ENCODE peak calls at places on chromosomes 11 and 22, in five cellular contexts. One of them, this sample, is unnamed.

GRCh38 chr11:125429174-125429707 is 66.8 kb downstream of the FEZ1 start:
- DNase-seq in psoas muscle: peak
- DNase-seq in endothelial cell of umbilical vein: peak
- DNase-seq in lower lobe of right lung: peak
- DNase-seq in upper lobe of left lung: no peak
- DNase-seq in this sample: no peak

GRCh38 chr22:31968022-31968421 is 23.7 kb downstream of the YWHAH start:
- DNase-seq in psoas muscle: no peak
- DNase-seq in endothelial cell of umbilical vein: no peak
- DNase-seq in lower lobe of right lung: no peak
- DNase-seq in upper lobe of left lung: no peak
- DNase-seq in this sample: no peak

GRCh38 chr11:118176400-118177134 is at the start of gene SCN2B:
- DNase-seq in psoas muscle: no peak
- DNase-seq in endothelial cell of umbilical vein: no peak
- DNase-seq in lower lobe of right lung: no peak
- DNase-seq in upper lobe of left lung: no peak
- DNase-seq in this sample: no peak

GRCh38 chr11:61814242-61814957 is 2.4 kb downstream of the FADS1 start:
- DNase-seq in psoas muscle: peak
- DNase-seq in endothelial cell of umbilical vein: no peak
- DNase-seq in lower lobe of right lung: no peak
- DNase-seq in upper lobe of left lung: peak
- DNase-seq in this sample: peak

GRCh38 chr11:9210224-9210921 is 54.8 kb downstream of the DENND5A start:
- DNase-seq in psoas muscle: no peak
- DNase-seq in endothelial cell of umbilical vein: no peak
- DNase-seq in lower lobe of right lung: no peak
- DNase-seq in upper lobe of left lung: no peak
- DNase-seq in this sample: no peak

GRCh38 chr11:28298209-28298608 is 190.0 kb downstream of the METTL15 start:
- DNase-seq in psoas muscle: no peak
- DNase-seq in endothelial cell of umbilical vein: no peak
- DNase-seq in lower lobe of right lung: no peak
- DNase-seq in upper lobe of left lung: no peak
- DNase-seq in this sample: no peak

GRCh38 chr11:124069429-124070401 is 28.6 kb upstream of the OR10G7 start:
- DNase-seq in psoas muscle: peak
- DNase-seq in endothelial cell of umbilical vein: peak
- DNase-seq in lower lobe of right lung: peak
- DNase-seq in upper lobe of left lung: peak
- DNase-seq in this sample: peak

GRCh38 chr11:1568451-1568911 is 3.6 kb downstream of the DUSP8 start:
- DNase-seq in psoas muscle: no peak
- DNase-seq in endothelial cell of umbilical vein: no peak
- DNase-seq in lower lobe of right lung: no peak
- DNase-seq in upper lobe of left lung: no peak
- DNase-seq in this sample: no peak

GRCh38 chr11:96314326-96315050 is 28.5 kb downstream of the MAML2 start:
- DNase-seq in psoas muscle: no peak
- DNase-seq in endothelial cell of umbilical vein: peak
- DNase-seq in lower lobe of right lung: peak
- DNase-seq in upper lobe of left lung: no peak
- DNase-seq in this sample: no peak

GRCh38 chr11:121625784-121626506 is 173.2 kb upstream of the SORL1-AS1 start:
- DNase-seq in psoas muscle: no peak
- DNase-seq in endothelial cell of umbilical vein: no peak
- DNase-seq in lower lobe of right lung: no peak
- DNase-seq in upper lobe of left lung: peak
- DNase-seq in this sample: peak

GRCh38 chr11:66878554-66878953 is 21.7 kb downstream of the LRFN4 start:
- DNase-seq in psoas muscle: no peak
- DNase-seq in endothelial cell of umbilical vein: no peak
- DNase-seq in lower lobe of right lung: no peak
- DNase-seq in upper lobe of left lung: no peak
- DNase-seq in this sample: no peak

GRCh38 chr11:41189711-41190477 is 269.6 kb downstream of the LRRC4C start:
- DNase-seq in psoas muscle: no peak
- DNase-seq in endothelial cell of umbilical vein: no peak
- DNase-seq in lower lobe of right lung: no peak
- DNase-seq in upper lobe of left lung: no peak
- DNase-seq in this sample: no peak

GRCh38 chr11:131928992-131929391 is 558.6 kb downstream of the NTM start:
- DNase-seq in psoas muscle: no peak
- DNase-seq in endothelial cell of umbilical vein: no peak
- DNase-seq in lower lobe of right lung: peak
- DNase-seq in upper lobe of left lung: peak
- DNase-seq in this sample: no peak

GRCh38 chr22:35777335-35777975 is 59.8 kb downstream of the APOL5 start:
- DNase-seq in psoas muscle: no peak
- DNase-seq in endothelial cell of umbilical vein: peak
- DNase-seq in lower lobe of right lung: no peak
- DNase-seq in upper lobe of left lung: no peak
- DNase-seq in this sample: no peak

GRCh38 chr11:79520086-79520485 is 79.3 kb upstream of the TENM4 start:
- DNase-seq in psoas muscle: no peak
- DNase-seq in endothelial cell of umbilical vein: no peak
- DNase-seq in lower lobe of right lung: no peak
- DNase-seq in upper lobe of left lung: no peak
- DNase-seq in this sample: no peak

GRCh38 chr22:46734830-46735453 is 3.1 kb downstream of the CERK start:
- DNase-seq in psoas muscle: no peak
- DNase-seq in endothelial cell of umbilical vein: peak
- DNase-seq in lower lobe of right lung: peak
- DNase-seq in upper lobe of left lung: peak
- DNase-seq in this sample: no peak

GRCh38 chr11:119773016-119773415 is 44.0 kb upstream of the NECTIN1 start:
- DNase-seq in psoas muscle: no peak
- DNase-seq in endothelial cell of umbilical vein: no peak
- DNase-seq in lower lobe of right lung: no peak
- DNase-seq in upper lobe of left lung: no peak
- DNase-seq in this sample: no peak

GRCh38 chr11:119172513-119172912 is 4.0 kb downstream of the NLRX1 start:
- DNase-seq in psoas muscle: no peak
- DNase-seq in endothelial cell of umbilical vein: no peak
- DNase-seq in lower lobe of right lung: no peak
- DNase-seq in upper lobe of left lung: no peak
- DNase-seq in this sample: no peak

GRCh38 chr22:20606041-20606783 is 98.8 kb downstream of the MED15 start:
- DNase-seq in psoas muscle: no peak
- DNase-seq in endothelial cell of umbilical vein: peak
- DNase-seq in lower lobe of right lung: peak
- DNase-seq in upper lobe of left lung: peak
- DNase-seq in this sample: no peak

GRCh38 chr11:71565263-71565662 is at the start of gene KRTAP5-10:
- DNase-seq in psoas muscle: no peak
- DNase-seq in endothelial cell of umbilical vein: no peak
- DNase-seq in lower lobe of right lung: no peak
- DNase-seq in upper lobe of left lung: no peak
- DNase-seq in this sample: no peak

GRCh38 chr11:129728571-129728970 is 87.1 kb upstream of the TMEM45B start:
- DNase-seq in psoas muscle: no peak
- DNase-seq in endothelial cell of umbilical vein: no peak
- DNase-seq in lower lobe of right lung: no peak
- DNase-seq in upper lobe of left lung: no peak
- DNase-seq in this sample: peak

GRCh38 chr11:24198458-24198857 is 298.4 kb upstream of the LUZP2 start:
- DNase-seq in psoas muscle: no peak
- DNase-seq in endothelial cell of umbilical vein: peak
- DNase-seq in lower lobe of right lung: no peak
- DNase-seq in upper lobe of left lung: no peak
- DNase-seq in this sample: no peak

GRCh38 chr11:2550606-2550970 is 105.8 kb downstream of the KCNQ1 start:
- DNase-seq in psoas muscle: no peak
- DNase-seq in endothelial cell of umbilical vein: no peak
- DNase-seq in lower lobe of right lung: peak
- DNase-seq in upper lobe of left lung: no peak
- DNase-seq in this sample: no peak

GRCh38 chr11:76644591-76644990 is 26.0 kb downstream of the LRRC32 start:
- DNase-seq in psoas muscle: no peak
- DNase-seq in endothelial cell of umbilical vein: no peak
- DNase-seq in lower lobe of right lung: no peak
- DNase-seq in upper lobe of left lung: no peak
- DNase-seq in this sample: no peak

GRCh38 chr11:130165601-130166456 is 6.2 kb downstream of the ST14 start:
- DNase-seq in psoas muscle: no peak
- DNase-seq in endothelial cell of umbilical vein: no peak
- DNase-seq in lower lobe of right lung: no peak
- DNase-seq in upper lobe of left lung: peak
- DNase-seq in this sample: peak

GRCh38 chr11:57639321-57640067 is 10.2 kb downstream of the YPEL4 start:
- DNase-seq in psoas muscle: no peak
- DNase-seq in endothelial cell of umbilical vein: peak
- DNase-seq in lower lobe of right lung: no peak
- DNase-seq in upper lobe of left lung: no peak
- DNase-seq in this sample: no peak

GRCh38 chr11:130403301-130403804 is 25.1 kb downstream of the ADAMTS8 start:
- DNase-seq in psoas muscle: peak
- DNase-seq in endothelial cell of umbilical vein: no peak
- DNase-seq in lower lobe of right lung: no peak
- DNase-seq in upper lobe of left lung: peak
- DNase-seq in this sample: no peak

GRCh38 chr11:119206512-119207299 is 567 bp downstream of the CBL start:
- DNase-seq in psoas muscle: peak
- DNase-seq in endothelial cell of umbilical vein: no peak
- DNase-seq in lower lobe of right lung: peak
- DNase-seq in upper lobe of left lung: peak
- DNase-seq in this sample: peak

GRCh38 chr11:9642894-9643293 is 21.0 kb upstream of the SWAP70 start:
- DNase-seq in psoas muscle: no peak
- DNase-seq in endothelial cell of umbilical vein: no peak
- DNase-seq in lower lobe of right lung: no peak
- DNase-seq in upper lobe of left lung: peak
- DNase-seq in this sample: no peak

GRCh38 chr11:62171261-62171723 is 18.7 kb upstream of the SCGB1D1 start:
- DNase-seq in psoas muscle: peak
- DNase-seq in endothelial cell of umbilical vein: peak
- DNase-seq in lower lobe of right lung: peak
- DNase-seq in upper lobe of left lung: peak
- DNase-seq in this sample: peak

GRCh38 chr22:50473088-50473487 is 1.7 kb downstream of the SBF1 start:
- DNase-seq in psoas muscle: no peak
- DNase-seq in endothelial cell of umbilical vein: no peak
- DNase-seq in lower lobe of right lung: no peak
- DNase-seq in upper lobe of left lung: no peak
- DNase-seq in this sample: no peak

GRCh38 chr11:125062931-125063428 is at the start of gene SLC37A2:
- DNase-seq in psoas muscle: peak
- DNase-seq in endothelial cell of umbilical vein: peak
- DNase-seq in lower lobe of right lung: peak
- DNase-seq in upper lobe of left lung: peak
- DNase-seq in this sample: peak

GRCh38 chr11:134861490-134862107 is 449.6 kb upstream of the B3GAT1 start:
- DNase-seq in psoas muscle: no peak
- DNase-seq in endothelial cell of umbilical vein: no peak
- DNase-seq in lower lobe of right lung: no peak
- DNase-seq in upper lobe of left lung: no peak
- DNase-seq in this sample: no peak
- TF ChIP-seq CTCF in psoas muscle: no peak
- TF ChIP-seq CTCF in endothelial cell of umbilical vein: no peak
- TF ChIP-seq CTCF in lower lobe of right lung: no peak
- TF ChIP-seq CTCF in upper lobe of left lung: no peak
- TF ChIP-seq CTCF in this sample: no peak

DNA sequence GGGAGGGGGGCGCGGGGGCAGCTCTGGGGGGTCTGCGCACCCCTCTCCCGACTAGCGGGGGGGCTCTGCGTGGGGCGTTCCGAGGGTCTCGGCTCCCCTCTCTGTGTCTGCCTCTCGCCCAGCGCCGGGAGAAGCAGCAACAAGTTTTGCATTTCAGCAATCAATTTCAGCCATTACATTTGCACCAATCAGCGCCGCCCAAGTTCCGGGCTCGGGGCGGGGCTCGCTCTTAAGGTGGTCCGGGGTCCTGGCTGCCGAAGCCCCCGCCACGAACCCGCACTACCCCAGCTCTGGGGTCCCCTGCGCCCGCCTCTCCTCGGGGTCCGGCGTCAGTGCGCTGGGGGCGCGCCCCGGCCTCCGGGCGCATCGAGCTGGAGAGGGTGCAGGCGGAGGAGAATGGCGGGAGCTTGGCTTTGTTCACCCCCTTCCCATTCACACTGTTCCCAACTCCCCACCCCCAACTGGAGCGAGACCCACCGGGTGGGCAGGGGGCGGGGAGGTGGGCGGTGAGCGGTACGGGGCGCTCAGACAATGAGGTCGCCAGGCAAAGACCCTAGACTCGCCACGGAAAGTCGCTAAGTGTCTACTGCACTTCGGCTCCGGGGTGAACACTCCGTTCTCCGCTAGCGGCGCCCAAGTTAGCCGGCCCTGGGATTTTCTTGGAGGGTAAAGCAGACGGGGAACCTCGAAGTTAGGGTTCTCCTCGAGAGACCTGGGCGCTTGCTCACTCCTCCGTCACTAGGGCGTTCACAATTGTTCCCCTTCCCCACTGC is at the start of gene MN1:
- DNase-seq in psoas muscle: peak
- DNase-seq in endothelial cell of umbilical vein: peak
- DNase-seq in lower lobe of right lung: no peak
- DNase-seq in upper lobe of left lung: no peak
- DNase-seq in this sample: no peak
- H3K4me3 ChIP-seq in psoas muscle: peak
- H3K4me3 ChIP-seq in endothelial cell of umbilical vein: peak
- H3K4me3 ChIP-seq in lower lobe of right lung: peak
- H3K4me3 ChIP-seq in upper lobe of left lung: peak
- H3K4me3 ChIP-seq in this sample: peak

DNA sequence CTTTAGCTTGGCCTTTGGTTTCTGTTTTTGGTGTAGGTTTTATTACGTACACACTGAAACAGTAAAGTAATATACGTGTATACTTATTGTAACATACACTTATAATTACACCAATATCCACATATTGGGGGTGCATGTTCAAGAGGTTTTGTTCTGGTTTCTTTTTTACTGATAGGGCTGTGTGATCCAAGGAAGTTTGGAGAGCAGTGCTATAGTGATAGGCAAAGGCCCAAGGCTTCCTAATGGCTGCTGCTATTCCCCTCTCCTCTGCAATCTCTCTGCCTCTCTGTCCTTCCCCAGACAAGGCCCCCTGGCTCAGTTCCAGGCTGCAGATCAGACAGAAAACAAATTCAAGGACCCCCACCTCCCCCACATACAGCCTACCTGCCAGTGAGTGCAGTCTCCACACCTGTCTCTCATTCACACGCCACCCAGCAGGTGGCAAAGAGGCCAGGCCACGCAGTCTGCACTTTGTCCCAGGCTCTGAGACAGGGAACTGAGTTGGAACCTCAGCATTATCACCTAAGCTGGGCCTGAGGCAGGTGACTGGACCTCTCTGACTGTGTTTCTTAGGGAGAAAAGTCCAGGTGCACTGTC is 15.1 kb downstream of the TMEM184B start:
- DNase-seq in psoas muscle: no peak
- DNase-seq in endothelial cell of umbilical vein: no peak
- DNase-seq in lower lobe of right lung: no peak
- DNase-seq in upper lobe of left lung: no peak
- DNase-seq in this sample: no peak
- TF ChIP-seq CTCF in psoas muscle: no peak
- TF ChIP-seq CTCF in endothelial cell of umbilical vein: no peak
- TF ChIP-seq CTCF in lower lobe of right lung: no peak
- TF ChIP-seq CTCF in upper lobe of left lung: no peak
- TF ChIP-seq CTCF in this sample: no peak

DNA sequence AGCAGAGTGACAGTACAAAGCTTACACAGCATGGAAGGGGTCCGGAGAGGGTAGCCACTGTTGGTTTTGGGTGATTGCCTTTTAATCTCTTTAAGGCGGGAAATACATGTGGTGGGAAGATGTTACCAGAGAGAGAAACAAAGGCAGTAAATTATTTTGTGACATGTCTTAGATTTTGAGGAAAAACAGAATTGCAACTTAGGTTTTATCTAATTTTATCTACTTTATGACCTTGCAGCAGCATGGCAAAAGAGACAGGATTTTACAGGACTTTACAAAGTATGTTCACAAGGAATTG is 1.9 kb downstream of the IFITM2 start:
- DNase-seq in psoas muscle: no peak
- DNase-seq in endothelial cell of umbilical vein: no peak
- DNase-seq in lower lobe of right lung: no peak
- DNase-seq in upper lobe of left lung: no peak
- DNase-seq in this sample: no peak
- H3K4me3 ChIP-seq in psoas muscle: peak
- H3K4me3 ChIP-seq in endothelial cell of umbilical vein: peak
- H3K4me3 ChIP-seq in lower lobe of right lung: peak
- H3K4me3 ChIP-seq in upper lobe of left lung: peak
- H3K4me3 ChIP-seq in this sample: no peak